ENCODE peak calls at places on chromosomes 12 and 14, in six cellular contexts. One of them, this sample, is unnamed.

GRCh38 chr14:23071244-23071974 is 14.1 kb upstream of the CDH24 start:
- DNase-seq in HEK293T: peak
- DNase-seq in HTR-8/SVneo: peak
- DNase-seq in upper lobe of left lung: peak
- DNase-seq in ecto neural progenitor cell: peak
- DNase-seq in CD4-positive, CD25-positive, alpha-beta regulatory T cell: peak
- DNase-seq in this sample: peak

GRCh38 chr14:21097616-21098133 is 780 bp downstream of the ZNF219 start:
- DNase-seq in HEK293T: no peak
- DNase-seq in HTR-8/SVneo: no peak
- DNase-seq in upper lobe of left lung: no peak
- DNase-seq in ecto neural progenitor cell: peak
- DNase-seq in CD4-positive, CD25-positive, alpha-beta regulatory T cell: no peak
- DNase-seq in this sample: no peak

GRCh38 chr14:89702151-89702936 is 252.2 kb downstream of the EFCAB11 start:
- DNase-seq in HEK293T: no peak
- DNase-seq in HTR-8/SVneo: no peak
- DNase-seq in upper lobe of left lung: no peak
- DNase-seq in ecto neural progenitor cell: no peak
- DNase-seq in CD4-positive, CD25-positive, alpha-beta regulatory T cell: no peak
- DNase-seq in this sample: no peak

GRCh38 chr12:27828196-27828595 is 48.2 kb upstream of the MANSC4 start:
- DNase-seq in HEK293T: no peak
- DNase-seq in HTR-8/SVneo: no peak
- DNase-seq in upper lobe of left lung: no peak
- DNase-seq in ecto neural progenitor cell: no peak
- DNase-seq in CD4-positive, CD25-positive, alpha-beta regulatory T cell: no peak
- DNase-seq in this sample: no peak

GRCh38 chr12:130826151-130826801 is 12.8 kb downstream of the STX2 start:
- DNase-seq in HEK293T: peak
- DNase-seq in HTR-8/SVneo: peak
- DNase-seq in upper lobe of left lung: peak
- DNase-seq in ecto neural progenitor cell: peak
- DNase-seq in CD4-positive, CD25-positive, alpha-beta regulatory T cell: peak
- DNase-seq in this sample: peak

GRCh38 chr12:97386133-97386581 is 76.4 kb upstream of the RMST start:
- DNase-seq in HEK293T: no peak
- DNase-seq in HTR-8/SVneo: no peak
- DNase-seq in upper lobe of left lung: no peak
- DNase-seq in ecto neural progenitor cell: peak
- DNase-seq in CD4-positive, CD25-positive, alpha-beta regulatory T cell: no peak
- DNase-seq in this sample: no peak

GRCh38 chr12:67752226-67752732 is 103.7 kb downstream of the DYRK2 start:
- DNase-seq in HEK293T: no peak
- DNase-seq in HTR-8/SVneo: no peak
- DNase-seq in upper lobe of left lung: no peak
- DNase-seq in ecto neural progenitor cell: no peak
- DNase-seq in CD4-positive, CD25-positive, alpha-beta regulatory T cell: no peak
- DNase-seq in this sample: no peak

GRCh38 chr14:21236948-21237797 is 32.1 kb downstream of the HNRNPC start:
- DNase-seq in HEK293T: no peak
- DNase-seq in HTR-8/SVneo: no peak
- DNase-seq in upper lobe of left lung: no peak
- DNase-seq in ecto neural progenitor cell: no peak
- DNase-seq in CD4-positive, CD25-positive, alpha-beta regulatory T cell: no peak
- DNase-seq in this sample: no peak

GRCh38 chr12:128783129-128783574 is 40.6 kb downstream of the SLC15A4 start:
- DNase-seq in HEK293T: no peak
- DNase-seq in HTR-8/SVneo: no peak
- DNase-seq in upper lobe of left lung: no peak
- DNase-seq in ecto neural progenitor cell: no peak
- DNase-seq in CD4-positive, CD25-positive, alpha-beta regulatory T cell: no peak
- DNase-seq in this sample: peak